ENCODE peak calls at places on chromosomes 1 and 21, in seven cellular contexts. K, H, C, P, N, R and Y are unnamed samples.

GRCh38 chr1:28926629-28927441 is 12.5 kb downstream of the EPB41 start:
- DNase-seq in K (no peak), H (no peak), C (no peak), P (no peak), N (no peak), R (no peak), Y (peak; percentile 59)

GRCh38 chr1:150549496-150550221 is 451 bp downstream of the ADAMTSL4 start:
- DNase-seq in K (no peak), H (peak; percentile 72), C (no peak), P (no peak), N (no peak), R (no peak), Y (no peak)

GRCh38 chr1:44784094-44785026 is 3.6 kb downstream of the BEST4 start:
- DNase-seq in K (no peak), H (peak; percentile 39), C (no peak), P (no peak), N (no peak), R (no peak), Y (peak; percentile 37)

GRCh38 chr1:198889102-198889501 is 250.3 kb downstream of the PTPRC start:
- DNase-seq in K (no peak), H (no peak), C (no peak), P (no peak), N (no peak), R (no peak), Y (no peak)

GRCh38 chr1:67893126-67893495 is 59.8 kb upstream of the GNG12 start:
- DNase-seq in K (no peak), H (no peak), C (no peak), P (no peak), N (no peak), R (no peak), Y (no peak)

GRCh38 chr1:109501644-109502367 is 7.7 kb downstream of the AMIGO1 start:
- DNase-seq in K (no peak), H (no peak), C (no peak), P (no peak), N (no peak), R (no peak), Y (no peak)

GRCh38 chr1:188599313-188599712 is 1770.6 kb downstream of the PLA2G4A start:
- DNase-seq in K (no peak), H (no peak), C (no peak), P (no peak), N (no peak), R (no peak), Y (no peak)

GRCh38 chr1:39016604-39017171 is 9.5 kb upstream of the NDUFS5 start:
- DNase-seq in K (no peak), H (no peak), C (no peak), P (no peak), N (no peak), R (no peak), Y (no peak)

GRCh38 chr1:230125633-230126528 is 58.8 kb downstream of the GALNT2 start:
- DNase-seq in K (no peak), H (peak; percentile 60), C (no peak), P (no peak), N (no peak), R (no peak), Y (no peak)

GRCh38 chr1:74779750-74780149 is 46.8 kb downstream of the TYW3 start:
- DNase-seq in K (no peak), H (no peak), C (no peak), P (no peak), N (no peak), R (no peak), Y (no peak)

DNA sequence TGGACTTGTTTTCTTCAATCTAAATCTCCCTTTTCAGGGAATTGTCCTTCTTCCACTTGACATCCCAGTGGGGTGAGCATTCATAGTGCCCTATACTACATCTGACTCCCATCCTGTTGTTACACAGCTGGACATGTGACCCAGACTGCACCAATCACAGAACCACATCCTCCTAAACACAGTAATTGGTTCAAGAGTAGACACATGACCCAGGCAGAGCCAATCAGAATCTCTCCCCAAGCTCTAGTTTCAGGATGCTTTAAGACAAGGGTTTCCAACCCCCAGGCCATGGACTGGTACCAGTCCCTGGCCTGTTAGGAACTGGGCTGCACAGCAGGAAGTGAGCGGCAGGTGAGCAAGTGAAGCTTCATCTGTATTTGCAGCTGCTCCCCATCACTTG is 5.6 kb upstream of the DDOST start:
- DNase-seq in K (no peak), H (peak; percentile 20), C (no peak), P (no peak), N (no peak), R (no peak), Y (no peak)
- H3K36me3 ChIP-seq in K (peaks cover 2% of the 10 kb centered on the region), H (no peaks in the 10 kb centered on the region), C (no peaks in the 10 kb centered on the region), P (no peaks in the 10 kb centered on the region), N (no peaks in the 10 kb centered on the region), R (no peaks in the 10 kb centered on the region), Y (no peaks in the 10 kb centered on the region)

GRCh38 chr1:100362821-100363466 is 10.6 kb downstream of the CDC14A start:
- DNase-seq in K (no peak), H (no peak), C (peak; percentile 75), P (no peak), N (no peak), R (no peak), Y (peak; percentile 55)
- H3K4me3 ChIP-seq in K (no peak overlapping the region), H (no peak overlapping the region), C (no peak overlapping the region), P (no peak overlapping the region), N (no peak overlapping the region), R (no peak overlapping the region), Y (no peak overlapping the region)

GRCh38 chr1:23330846-23331245 is 13.2 kb downstream of the HNRNPR start:
- DNase-seq in K (no peak), H (no peak), C (no peak), P (no peak), N (peak; percentile 40), R (no peak), Y (no peak)

DNA sequence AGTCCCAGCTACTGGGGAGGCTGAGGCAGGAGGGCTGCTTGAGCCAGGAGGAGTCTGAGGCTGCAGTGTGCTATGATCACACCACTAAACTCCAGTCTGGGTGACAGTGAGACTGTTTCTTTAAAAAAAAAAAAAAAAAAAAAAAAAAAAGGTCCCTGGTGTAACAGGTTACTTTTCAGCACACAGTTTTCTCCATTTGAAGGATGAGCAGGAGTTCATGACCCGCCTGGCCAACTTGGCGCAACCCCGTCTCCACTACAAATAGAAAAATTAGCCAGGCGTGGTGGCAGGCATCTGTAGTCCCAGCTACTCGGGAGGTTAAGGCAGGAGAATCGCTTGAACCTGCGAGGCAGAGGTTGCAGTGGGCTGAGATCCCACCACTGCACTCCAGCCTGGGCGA is 12.4 kb downstream of the HNRNPR start:
- DNase-seq in K (no peak), H (no peak), C (no peak), P (no peak), N (no peak), R (no peak), Y (no peak)
- H3K36me3 ChIP-seq in K (peaks cover 37% of the 10 kb centered on the region), H (peaks cover 77% of the 10 kb centered on the region), C (peaks cover 11% of the 10 kb centered on the region), P (peaks cover 90% of the 10 kb centered on the region), N (peaks cover 14% of the 10 kb centered on the region), R (peaks cover 93% of the 10 kb centered on the region), Y (peaks cover 57% of the 10 kb centered on the region)

DNA sequence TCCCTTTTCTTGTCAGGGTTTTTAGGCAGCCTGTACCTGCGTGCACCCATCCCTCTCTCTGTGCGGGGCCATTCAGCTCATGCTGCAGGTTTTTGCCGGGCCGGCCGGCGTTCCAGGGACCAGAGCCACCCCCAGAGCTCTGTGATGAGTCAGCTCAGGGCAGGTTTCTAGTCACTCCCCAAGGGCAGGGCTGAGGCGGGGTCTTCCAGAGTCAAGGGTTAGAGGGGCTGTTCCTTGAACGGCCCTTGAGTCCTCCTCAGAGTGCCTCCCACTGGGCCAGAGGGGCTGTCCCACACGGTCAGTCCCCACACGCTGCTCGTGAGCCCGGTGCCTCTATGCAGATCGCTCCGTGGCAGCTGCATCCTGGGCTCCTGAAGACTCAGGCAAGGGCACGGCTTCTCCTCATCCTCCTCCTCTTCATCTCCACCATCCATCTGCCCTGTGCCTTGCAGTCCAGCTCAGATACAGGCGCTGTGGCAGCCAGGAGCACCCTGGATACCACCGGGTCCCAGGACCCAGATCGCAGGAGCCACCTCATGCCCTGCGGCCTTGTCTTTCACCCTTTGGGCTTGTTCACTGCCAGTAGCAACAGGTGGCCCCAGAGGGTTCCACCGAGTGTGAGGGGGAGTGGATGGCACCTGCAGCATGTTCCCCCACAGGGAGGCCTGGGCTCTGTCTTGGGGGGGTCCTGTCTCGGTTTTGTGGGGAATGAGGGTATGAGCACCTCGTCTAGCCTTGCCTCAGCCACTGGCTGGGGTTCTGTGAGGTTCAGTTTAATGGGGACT is 17.4 kb downstream of the SLX9 start:
- DNase-seq in K (no peak), H (no peak), C (no peak), P (no peak), N (no peak), R (no peak), Y (no peak)
- H3K4me3 ChIP-seq in K (no peak overlapping the region), H (no peak overlapping the region), C (no peak overlapping the region), P (no peak overlapping the region), N (no peak overlapping the region), R (no peak overlapping the region), Y (no peak overlapping the region)